ENCODE peak calls at places on chromosomes 1 and 21, in five cellular contexts. W is T-helper 17 cell; E is activated CD4-positive, alpha-beta T cell treated with anti-CD3 and anti-CD28 coated beads for 48 hours; C is IMR-90; B is ELF-1. A is an unnamed sample.

GRCh38 chr1:183200451-183200850 is 14.4 kb downstream of the LAMC2 start:
- DNase-seq in W (no peak), B (no peak), C (no peak), E (no peak), A (no peak)

GRCh38 chr1:51417496-51418383 is 87.4 kb upstream of the TTC39A start:
- DNase-seq in B (no peak), E (no peak), C (peak; percentile 58), W (no peak), A (no peak)

GRCh38 chr1:150574260-150575071 is 4.9 kb downstream of the MCL1 start:
- DNase-seq in C (no peak), E (no peak), W (no peak), B (no peak), A (no peak)

GRCh38 chr1:19438552-19439196 is 46.7 kb downstream of the CAPZB start:
- DNase-seq in W (no peak), C (no peak), E (no peak), B (no peak), A (no peak)

GRCh38 chr1:56133517-56134472 is 445.6 kb downstream of the PLPP3 start:
- DNase-seq in B (no peak), W (no peak), E (no peak), C (no peak), A (no peak)

GRCh38 chr1:220455559-220455958 is 72.4 kb upstream of the MARK1 start:
- DNase-seq in B (no peak), E (no peak), W (no peak), C (no peak), A (no peak)

GRCh38 chr1:15515026-15515663 is 8.9 kb downstream of the CASP9 start:
- DNase-seq in C (no peak), E (no peak), W (no peak), B (no peak), A (no peak)

GRCh38 chr1:151980287-151981177 is 13.1 kb downstream of the S100A10 start:
- DNase-seq in W (no peak), B (no peak), E (no peak), C (peak; percentile 37), A (no peak)

GRCh38 chr1:231216515-231216914 is 24.5 kb upstream of the GNPAT start:
- DNase-seq in C (no peak), B (no peak), E (no peak), W (no peak), A (no peak)

GRCh38 chr1:24914226-24915069 is 15.6 kb downstream of the RUNX3 start:
- DNase-seq in W (no peak), B (peak; percentile 50), C (peak; percentile 47), E (no peak), A (no peak)

GRCh38 chr1:26169201-26169600 is 438 bp upstream of the C1orf232 start:
- DNase-seq in B (no peak), C (no peak), E (no peak), W (no peak), A (no peak)

GRCh38 chr1:37461698-37462436 is 12.5 kb upstream of the ZC3H12A start:
- DNase-seq in C (no peak), W (no peak), B (no peak), E (no peak), A (no peak)

GRCh38 chr21:21385404-21385803 is 387.2 kb downstream of the NCAM2 start:
- DNase-seq in B (no peak), W (no peak), E (no peak), C (no peak), A (no peak)

GRCh38 chr1:12565094-12565965 is 52.7 kb downstream of the DHRS3 start:
- DNase-seq in W (no peak), E (no peak), C (no peak), B (no peak), A (no peak)

GRCh38 chr1:91670781-91671180 is 170.1 kb downstream of the CDC7 start:
- DNase-seq in B (no peak), C (no peak), E (no peak), W (no peak), A (no peak)

GRCh38 chr1:200179126-200179780 is 151.7 kb downstream of the NR5A2 start:
- DNase-seq in E (no peak), B (no peak), C (peak; percentile 70), W (no peak), A (no peak)

GRCh38 chr21:16071082-16071481 is 341.3 kb downstream of the USP25 start:
- DNase-seq in W (no peak), B (no peak), C (no peak), E (no peak), A (no peak)

GRCh38 chr1:164617607-164618564 is 58.9 kb downstream of the PBX1 start:
- DNase-seq in B (peak; percentile 75), W (no peak), E (no peak), C (peak; percentile 42), A (no peak)

GRCh38 chr1:151994956-151995355 is 1.3 kb upstream of the S100A10 start:
- DNase-seq in B (peak; percentile 58), C (peak; percentile 98), E (no peak), W (no peak), A (no peak)

GRCh38 chr21:44556879-44557278 is 1.7 kb downstream of the KRTAP10-3 start:
- DNase-seq in W (no peak), E (no peak), B (no peak), C (no peak), A (no peak)

GRCh38 chr21:44626673-44627143 is at the start of gene KRTAP10-9:
- DNase-seq in W (no peak), B (no peak), E (no peak), C (no peak), A (no peak)

GRCh38 chr1:10242811-10243210 is 32.4 kb downstream of the KIF1B start:
- DNase-seq in W (no peak), C (no peak), E (no peak), B (no peak), A (no peak)

GRCh38 chr1:179968994-179969919 is 14.6 kb downstream of the CEP350 start:
- DNase-seq in B (no peak), C (no peak), W (no peak), E (no peak), A (no peak)

GRCh38 chr1:95247607-95248006 is 13.6 kb downstream of the RWDD3 start:
- DNase-seq in C (no peak), B (no peak), E (no peak), W (no peak), A (no peak)

GRCh38 chr1:53371851-53372250 is 44.0 kb upstream of the LRP8 start:
- DNase-seq in C (no peak), W (no peak), E (no peak), B (no peak), A (no peak)

GRCh38 chr1:177833631-177834030 is 136.2 kb downstream of the SEC16B start:
- DNase-seq in B (no peak), W (no peak), E (no peak), C (no peak), A (no peak)

GRCh38 chr1:53078333-53079101 is 16.5 kb downstream of the PODN start:
- DNase-seq in W (no peak), C (no peak), B (no peak), E (no peak), A (no peak)

GRCh38 chr21:44286716-44287632 is 1.3 kb downstream of the AIRE start:
- DNase-seq in E (no peak), W (no peak), B (no peak), C (no peak), A (no peak)